ENCODE peak calls at places on chromosome 17, in four cellular contexts. Y, E, A and V are unnamed samples.
A peak's percentile ranks its signal among the peaks of the same experiment; 100 is the strongest.

GRCh38 chr17:10217916-10218315 is 19.5 kb upstream of the GAS7 start:
- DNase-seq in Y (no peak), E (no peak), A (no peak), V (no peak)

GRCh38 chr17:28613916-28614315 is at the start of gene RSKR:
- DNase-seq in Y (no peak), E (no peak), A (no peak), V (no peak)

GRCh38 chr17:3985800-3986199 is 21.6 kb upstream of the ATP2A3 start:
- DNase-seq in Y (no peak), E (no peak), A (no peak), V (no peak)

GRCh38 chr17:34163681-34164080 is 91.4 kb upstream of the CCL2 start:
- DNase-seq in Y (no peak), E (peak; percentile 87), A (no peak), V (peak; percentile 18)

GRCh38 chr17:60740584-60740983 is 62.9 kb downstream of the BCAS3 start:
- DNase-seq in Y (no peak), E (no peak), A (no peak), V (no peak)

GRCh38 chr17:37488607-37489196 is 989 bp upstream of the DUSP14 start:
- DNase-seq in Y (peak; percentile 35), E (peak; percentile 95), A (peak; percentile 92), V (peak; percentile 79)

GRCh38 chr17:5485270-5486205 is at the start of gene DERL2:
- DNase-seq in Y (no peak), E (no peak), A (no peak), V (no peak)

GRCh38 chr17:81064746-81065475 is 30.0 kb downstream of the BAIAP2 start:
- DNase-seq in Y (no peak), E (peak; percentile 74), A (no peak), V (no peak)

GRCh38 chr17:49358638-49359247 is 3.3 kb downstream of the ZNF652 start:
- DNase-seq in Y (no peak), E (no peak), A (no peak), V (no peak)

GRCh38 chr17:61556224-61557188 is 34.5 kb downstream of the NACA2 start:
- DNase-seq in Y (no peak), E (no peak), A (no peak), V (no peak)

GRCh38 chr17:29219378-29220047 is 27.1 kb upstream of the CRYBA1 start:
- DNase-seq in Y (peak; percentile 66), E (peak; percentile 97), A (no peak), V (peak; percentile 88)

GRCh38 chr17:17778308-17779014 is 58.3 kb downstream of the SREBF1 start:
- DNase-seq in Y (peak; percentile 84), E (no peak), A (no peak), V (peak; percentile 30)

GRCh38 chr17:56125830-56126819 is 27.1 kb upstream of the ANKFN1 start:
- DNase-seq in Y (no peak), E (peak; percentile 76), A (no peak), V (peak; percentile 53)

GRCh38 chr17:72863511-72864175 is 228.8 kb downstream of the SLC39A11 start:
- DNase-seq in Y (no peak), E (peak; percentile 35), A (no peak), V (no peak)

GRCh38 chr17:58335779-58336455 is 7.3 kb upstream of the TSPOAP1 start:
- DNase-seq in Y (no peak), E (peak; percentile 53), A (no peak), V (no peak)

GRCh38 chr17:77476920-77477805 is 336.4 kb downstream of the SEC14L1 start:
- DNase-seq in Y (peak; percentile 69), E (no peak), A (no peak), V (peak; percentile 90)

GRCh38 chr17:67223924-67224323 is 21.1 kb downstream of the HELZ start:
- DNase-seq in Y (no peak), E (no peak), A (no peak), V (no peak)

GRCh38 chr17:45129426-45129939 is 2.8 kb downstream of the PLCD3 start:
- DNase-seq in Y (peak; percentile 47), E (peak; percentile 82), A (no peak), V (peak; percentile 94)

GRCh38 chr17:16349461-16349860 is 3.8 kb downstream of the CENPV start:
- DNase-seq in Y (no peak), E (no peak), A (no peak), V (no peak)

GRCh38 chr17:61401280-61402072 is 1.8 kb downstream of the TBX2 start:
- DNase-seq in Y (no peak), E (peak; percentile 72), A (no peak), V (no peak)

GRCh38 chr17:61461586-61461966 is 9.4 kb downstream of the TBX4 start:
- DNase-seq in Y (no peak), E (no peak), A (no peak), V (no peak)

GRCh38 chr17:44417553-44417952 is 28.1 kb upstream of the ITGA2B start:
- DNase-seq in Y (no peak), E (no peak), A (no peak), V (peak; percentile 45)

GRCh38 chr17:77768475-77768874 is 190.0 kb upstream of the TNRC6C start:
- DNase-seq in Y (no peak), E (no peak), A (no peak), V (no peak)

GRCh38 chr17:7887482-7888183 is 956 bp upstream of the CHD3 start:
- DNase-seq in Y (peak; percentile 93), E (peak; percentile 94), A (peak; percentile 97), V (peak; percentile 96)

GRCh38 chr17:7156342-7156940 is 22.7 kb downstream of the ASGR1 start:
- DNase-seq in Y (no peak), E (peak; percentile 53), A (no peak), V (no peak)

GRCh38 chr17:54282886-54283285 is 460.2 kb downstream of the KIF2B start:
- DNase-seq in Y (no peak), E (no peak), A (no peak), V (no peak)

GRCh38 chr17:31216053-31216751 is 80.8 kb downstream of the OMG start:
- DNase-seq in Y (no peak), E (no peak), A (no peak), V (no peak)

GRCh38 chr17:48239603-48239995 is 132.0 kb downstream of the SNX11 start:
- DNase-seq in Y (no peak), E (no peak), A (no peak), V (no peak)

GRCh38 chr17:74147436-74147835 is 56.0 kb upstream of the RPL38 start:
- DNase-seq in Y (no peak), E (peak; percentile 35), A (peak; percentile 53), V (no peak)
- TF ChIP-seq CTCF in Y (no peak), E (no peak), A (no peak), V (no peak)

DNA sequence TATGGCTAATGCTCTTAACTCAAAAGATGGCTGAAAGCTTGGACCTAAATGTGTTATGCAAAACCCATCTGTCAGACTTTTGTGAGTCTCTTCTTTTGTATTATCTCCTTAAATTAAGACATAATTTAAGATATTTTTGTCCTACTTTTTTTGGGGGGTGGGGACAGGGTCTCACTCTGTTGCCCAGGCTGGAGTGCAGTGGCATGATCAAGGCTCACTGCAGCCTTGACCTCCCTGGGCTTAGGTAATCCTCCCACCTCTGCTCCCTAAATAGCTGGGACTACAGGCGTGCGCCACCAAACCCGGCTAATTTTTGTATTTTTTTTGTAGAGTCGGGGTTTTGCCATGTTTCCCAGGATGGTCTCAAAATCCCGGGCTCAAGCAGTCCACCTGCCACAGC is 7.1 kb downstream of the CLTC start:
- DNase-seq in Y (no peak), E (no peak), A (no peak), V (no peak)
- H3K4me1 ChIP-seq in Y (peaks cover 100% of the 10 kb centered on the region), E (no peaks in the 10 kb centered on the region), A (peaks cover 97% of the 10 kb centered on the region), V (peaks cover 94% of the 10 kb centered on the region)

GRCh38 chr17:68870427-68870826 is 84.8 kb downstream of the ABCA8 start:
- DNase-seq in Y (no peak), E (no peak), A (no peak), V (no peak)
- H3K36me3 ChIP-seq in Y (peaks cover 37% of the 10 kb centered on the region), E (no peaks in the 10 kb centered on the region), A (peaks cover 35% of the 10 kb centered on the region), V (no peaks in the 10 kb centered on the region)

DNA sequence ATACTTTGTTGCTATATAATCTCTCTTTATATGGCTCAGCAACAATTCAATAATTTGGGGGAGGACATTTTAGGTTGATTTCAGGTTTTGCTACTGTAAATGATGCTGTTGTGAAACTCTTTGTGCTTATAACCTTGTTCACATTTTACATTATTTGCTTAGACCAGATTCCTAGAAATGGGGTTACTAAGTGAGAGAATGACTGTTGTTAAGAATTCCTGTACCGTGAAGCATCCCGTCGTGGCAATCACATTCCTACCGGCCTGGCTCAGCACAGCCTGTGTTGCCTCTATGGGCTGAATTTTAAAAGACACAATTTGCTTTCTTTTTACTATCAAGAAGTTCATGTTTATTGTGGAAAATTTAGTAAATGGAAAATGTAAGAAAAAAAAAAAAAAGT is 31.4 kb downstream of the B9D1 start:
- DNase-seq in Y (no peak), E (no peak), A (no peak), V (no peak)
- TF ChIP-seq CTCF in Y (no peak), E (no peak), A (no peak), V (no peak)

DNA sequence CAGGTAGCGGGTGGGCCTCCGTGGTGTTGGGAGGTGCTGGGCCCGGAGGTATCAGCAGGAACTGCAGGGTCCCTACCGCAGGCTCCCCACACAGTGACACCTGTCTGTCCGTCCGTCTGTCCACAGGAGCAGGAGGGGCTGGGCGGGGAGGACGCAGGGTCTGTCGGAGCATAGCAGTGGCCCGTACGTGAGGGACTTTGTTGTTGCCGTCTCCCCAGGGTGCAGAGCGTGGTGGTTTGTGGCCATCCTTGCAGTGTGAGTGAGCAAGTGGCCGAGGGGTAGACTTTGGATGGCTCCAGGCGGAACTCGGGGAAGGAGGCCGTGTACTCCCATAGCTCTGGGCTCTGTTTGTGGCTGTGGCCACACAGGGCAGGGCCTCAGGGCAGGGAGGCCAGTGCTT is 40.8 kb upstream of the ZNF750 start:
- DNase-seq in Y (peak; percentile 11), E (no peak), A (no peak), V (no peak)
- H3K4me1 ChIP-seq in Y (peaks cover 77% of the 10 kb centered on the region), E (peaks cover 3% of the 10 kb centered on the region), A (peaks cover 78% of the 10 kb centered on the region), V (peaks cover under 1% of the 10 kb centered on the region)

GRCh38 chr17:27585792-27586191 is 45.2 kb upstream of the LGALS9 start:
- DNase-seq in Y (no peak), E (no peak), A (no peak), V (no peak)
- H3K36me3 ChIP-seq in Y (peaks cover 15% of the 10 kb centered on the region), E (peaks cover 4% of the 10 kb centered on the region), A (peaks cover 41% of the 10 kb centered on the region), V (peaks cover 15% of the 10 kb centered on the region)